ENCODE peak calls at places on chromosomes 16 and 17, in six cellular contexts. R is cardiac muscle cell; L is thyroid gland; Y is CD4-positive, alpha-beta T cell; V is stimulated activated CD8-positive, alpha-beta memory T cell treated with anti-CD3 and anti-CD28 coated beads, Interleukin-7, amount 100 ng/mL, for 24 hours; D is foreskin fibroblast. H is an unnamed sample.

GRCh38 chr17:42132941-42133340 is 10.3 kb downstream of the HSPB9 start:
- DNase-seq in R (peak), L (peak), Y (no peak), V (no peak), D (peak), H (no peak)

GRCh38 chr16:68131813-68132706 is 46.9 kb downstream of the NFATC3 start:
- DNase-seq in R (no peak), L (no peak), Y (no peak), V (no peak), D (no peak), H (no peak)

GRCh38 chr17:1070411-1070810 is 73.5 kb downstream of the TIMM22 start:
- DNase-seq in R (no peak), L (no peak), Y (no peak), V (no peak), D (no peak), H (no peak)

GRCh38 chr16:77437859-77438258 is 3.0 kb upstream of the ADAMTS18 start:
- DNase-seq in R (peak), L (no peak), Y (no peak), V (no peak), D (no peak), H (no peak)

GRCh38 chr16:88773812-88774291 is 11.2 kb downstream of the PIEZO1 start:
- DNase-seq in R (peak), L (peak), Y (no peak), V (no peak), D (peak), H (no peak)

GRCh38 chr17:79803997-79804855 is 7.3 kb upstream of the CBX8 start:
- DNase-seq in R (no peak), L (no peak), Y (no peak), V (peak), D (no peak), H (no peak)

GRCh38 chr17:1958134-1958881 is 66.8 kb downstream of the RTN4RL1 start:
- DNase-seq in R (peak), L (peak), Y (no peak), V (no peak), D (no peak), H (no peak)

GRCh38 chr17:8147805-8148404 is 4.3 kb downstream of the PER1 start:
- DNase-seq in R (no peak), L (no peak), Y (no peak), V (no peak), D (no peak), H (no peak)

GRCh38 chr17:48597775-48598631 is 4.4 kb upstream of the HOXB5 start:
- DNase-seq in R (no peak), L (no peak), Y (no peak), V (no peak), D (no peak), H (no peak)

GRCh38 chr16:25771812-25772568 is 80.2 kb downstream of the HS3ST4 start:
- DNase-seq in R (no peak), L (no peak), Y (no peak), V (no peak), D (no peak), H (no peak)

GRCh38 chr16:2782583-2783351 is 4.6 kb downstream of the PRSS33 start:
- DNase-seq in R (no peak), L (no peak), Y (no peak), V (no peak), D (no peak), H (no peak)

GRCh38 chr16:85087899-85088569 is 24.2 kb downstream of the CIBAR2 start:
- DNase-seq in R (no peak), L (no peak), Y (no peak), V (no peak), D (no peak), H (no peak)

GRCh38 chr16:84684592-84684965 is 15.2 kb upstream of the USP10 start:
- DNase-seq in R (no peak), L (no peak), Y (no peak), V (no peak), D (no peak), H (no peak)

GRCh38 chr17:49986396-49987289 is 8.4 kb downstream of the DLX3 start:
- DNase-seq in R (no peak), L (no peak), Y (no peak), V (no peak), D (no peak), H (no peak)

GRCh38 chr17:79939755-79940154 is 95.9 kb downstream of the TBC1D16 start:
- DNase-seq in R (no peak), L (no peak), Y (no peak), V (no peak), D (no peak), H (no peak)

H was measured in testis.